ENCODE peak calls at places on chromosome 19, in four cellular contexts. One of them, this sample, is unnamed.

GRCh38 chr19:40305403-40305802 is 20.3 kb upstream of the AKT2 start:
- DNase-seq in SK-N-SH: peak; percentile 83
- DNase-seq in bronchial epithelial cell: peak; percentile 70
- DNase-seq in psoas muscle: peak; percentile 75
- DNase-seq in this sample: peak; percentile 57

GRCh38 chr19:315811-316210 is 24.6 kb upstream of the PLPP2 start:
- DNase-seq in psoas muscle: no peak
- DNase-seq in SK-N-SH: no peak
- DNase-seq in bronchial epithelial cell: no peak
- DNase-seq in this sample: no peak

GRCh38 chr19:1774999-1775772 is 21.9 kb downstream of the ONECUT3 start:
- DNase-seq in bronchial epithelial cell: no peak
- DNase-seq in SK-N-SH: peak; percentile 72
- DNase-seq in psoas muscle: no peak
- DNase-seq in this sample: no peak

GRCh38 chr19:19782783-19783182 is 38.8 kb downstream of the ZNF506 start:
- DNase-seq in SK-N-SH: no peak
- DNase-seq in psoas muscle: no peak
- DNase-seq in bronchial epithelial cell: no peak
- DNase-seq in this sample: no peak

GRCh38 chr19:2775556-2776430 is 7.3 kb downstream of the SGTA start:
- DNase-seq in bronchial epithelial cell: no peak
- DNase-seq in SK-N-SH: no peak
- DNase-seq in psoas muscle: peak; percentile 66
- DNase-seq in this sample: no peak

GRCh38 chr19:35136977-35137702 is 1.5 kb upstream of the FXYD1 start:
- DNase-seq in bronchial epithelial cell: no peak
- DNase-seq in psoas muscle: no peak
- DNase-seq in SK-N-SH: no peak
- DNase-seq in this sample: no peak

GRCh38 chr19:37519890-37520289 is 13.2 kb downstream of the ZNF793 start:
- DNase-seq in bronchial epithelial cell: peak; percentile 53
- DNase-seq in SK-N-SH: no peak
- DNase-seq in psoas muscle: no peak
- DNase-seq in this sample: peak; percentile 53

GRCh38 chr19:4455742-4456565 is 1.6 kb downstream of the UBXN6 start:
- DNase-seq in bronchial epithelial cell: peak; percentile 15
- DNase-seq in SK-N-SH: peak; percentile 49
- DNase-seq in psoas muscle: peak; percentile 74
- DNase-seq in this sample: no peak

GRCh38 chr19:45954132-45954531 is 19.5 kb downstream of the NOVA2 start:
- DNase-seq in psoas muscle: no peak
- DNase-seq in bronchial epithelial cell: no peak
- DNase-seq in SK-N-SH: peak; percentile 94
- DNase-seq in this sample: no peak

GRCh38 chr19:38785187-38785699 is 3.8 kb upstream of the LGALS7B start:
- DNase-seq in SK-N-SH: no peak
- DNase-seq in psoas muscle: no peak
- DNase-seq in bronchial epithelial cell: no peak
- DNase-seq in this sample: no peak

GRCh38 chr19:15072930-15073647 is 8.9 kb upstream of the OR1I1 start:
- DNase-seq in bronchial epithelial cell: peak; percentile 38
- DNase-seq in psoas muscle: no peak
- DNase-seq in SK-N-SH: no peak
- DNase-seq in this sample: peak; percentile 84

GRCh38 chr19:9945319-9945966 is 9.1 kb upstream of the OLFM2 start:
- DNase-seq in SK-N-SH: peak; percentile 78
- DNase-seq in psoas muscle: peak; percentile 89
- DNase-seq in bronchial epithelial cell: peak; percentile 81
- DNase-seq in this sample: no peak

GRCh38 chr19:19461671-19462622 is 53.4 kb downstream of the TSSK6 start:
- DNase-seq in bronchial epithelial cell: no peak
- DNase-seq in psoas muscle: peak; percentile 81
- DNase-seq in SK-N-SH: peak; percentile 94
- DNase-seq in this sample: no peak

GRCh38 chr19:10878253-10878652 is 6.9 kb downstream of the CARM1 start:
- DNase-seq in psoas muscle: no peak
- DNase-seq in bronchial epithelial cell: no peak
- DNase-seq in SK-N-SH: no peak
- DNase-seq in this sample: no peak

GRCh38 chr19:33124207-33125098 is 7.5 kb upstream of the WDR88 start:
- DNase-seq in SK-N-SH: peak; percentile 49
- DNase-seq in bronchial epithelial cell: no peak
- DNase-seq in psoas muscle: no peak
- DNase-seq in this sample: no peak

GRCh38 chr19:35257113-35257461 is 8.3 kb downstream of the LSR start:
- DNase-seq in bronchial epithelial cell: no peak
- DNase-seq in SK-N-SH: no peak
- DNase-seq in psoas muscle: no peak
- DNase-seq in this sample: no peak

GRCh38 chr19:29666634-29667389 is 1.6 kb downstream of the PLEKHF1 start:
- DNase-seq in bronchial epithelial cell: no peak
- DNase-seq in psoas muscle: peak; percentile 82
- DNase-seq in SK-N-SH: no peak
- DNase-seq in this sample: no peak

GRCh38 chr19:18408053-18408476 is 10.6 kb upstream of the LRRC25 start:
- DNase-seq in SK-N-SH: peak; percentile 62
- DNase-seq in bronchial epithelial cell: no peak
- DNase-seq in psoas muscle: no peak
- DNase-seq in this sample: no peak

GRCh38 chr19:33194884-33195710 is 967 bp downstream of the LRP3 start:
- DNase-seq in bronchial epithelial cell: no peak
- DNase-seq in psoas muscle: peak; percentile 56
- DNase-seq in SK-N-SH: peak; percentile 78
- DNase-seq in this sample: no peak

GRCh38 chr19:43078311-43078710 is 4.2 kb downstream of the PSG2 start:
- DNase-seq in bronchial epithelial cell: peak; percentile 89
- DNase-seq in SK-N-SH: no peak
- DNase-seq in psoas muscle: no peak
- DNase-seq in this sample: peak; percentile 23

GRCh38 chr19:16261584-16262370 is 62.8 kb upstream of the KLF2 start:
- DNase-seq in SK-N-SH: no peak
- DNase-seq in psoas muscle: no peak
- DNase-seq in bronchial epithelial cell: no peak
- DNase-seq in this sample: no peak

GRCh38 chr19:8615022-8615421 is 4.5 kb upstream of the ADAMTS10 start:
- DNase-seq in SK-N-SH: no peak
- DNase-seq in bronchial epithelial cell: no peak
- DNase-seq in psoas muscle: no peak
- DNase-seq in this sample: no peak

GRCh38 chr19:18297308-18297707 is 15.9 kb upstream of the JUND start:
- DNase-seq in SK-N-SH: no peak
- DNase-seq in psoas muscle: no peak
- DNase-seq in bronchial epithelial cell: no peak
- DNase-seq in this sample: no peak

GRCh38 chr19:1265611-1266115 is 3.5 kb upstream of the CIRBP start:
- DNase-seq in SK-N-SH: no peak
- DNase-seq in bronchial epithelial cell: no peak
- DNase-seq in psoas muscle: peak; percentile 89
- DNase-seq in this sample: no peak

GRCh38 chr19:18014197-18014596 is 6.2 kb downstream of the ARRDC2 start:
- DNase-seq in SK-N-SH: no peak
- DNase-seq in psoas muscle: no peak
- DNase-seq in bronchial epithelial cell: no peak
- DNase-seq in this sample: no peak

GRCh38 chr19:1252221-1252817 is 3.9 kb downstream of the MIDN start:
- DNase-seq in SK-N-SH: peak; percentile 55
- DNase-seq in bronchial epithelial cell: peak; percentile 90
- DNase-seq in psoas muscle: peak; percentile 95
- DNase-seq in this sample: no peak

GRCh38 chr19:32902448-32902847 is 32.9 kb upstream of the SLC7A9 start:
- DNase-seq in psoas muscle: no peak
- DNase-seq in bronchial epithelial cell: no peak
- DNase-seq in SK-N-SH: no peak
- DNase-seq in this sample: no peak

GRCh38 chr19:58361900-58362271 is 665 bp downstream of the ZNF497 start:
- DNase-seq in SK-N-SH: peak; percentile 83
- DNase-seq in bronchial epithelial cell: no peak
- DNase-seq in psoas muscle: peak; percentile 61
- DNase-seq in this sample: no peak

GRCh38 chr19:42269518-42270345 is 680 bp downstream of the CIC start:
- DNase-seq in psoas muscle: peak; percentile 25
- DNase-seq in bronchial epithelial cell: no peak
- DNase-seq in SK-N-SH: no peak
- DNase-seq in this sample: no peak

GRCh38 chr19:5693195-5694166 is 3.4 kb downstream of the RPL36 start:
- DNase-seq in bronchial epithelial cell: no peak
- DNase-seq in SK-N-SH: peak; percentile 31
- DNase-seq in psoas muscle: no peak
- DNase-seq in this sample: no peak

GRCh38 chr19:35716735-35716984 is 1.1 kb upstream of the KMT2B start:
- DNase-seq in SK-N-SH: no peak
- DNase-seq in bronchial epithelial cell: no peak
- DNase-seq in psoas muscle: no peak
- DNase-seq in this sample: no peak

GRCh38 chr19:1221141-1221903 is 15.7 kb downstream of the STK11 start:
- DNase-seq in SK-N-SH: peak; percentile 91
- DNase-seq in psoas muscle: peak; percentile 81
- DNase-seq in bronchial epithelial cell: no peak
- DNase-seq in this sample: no peak

GRCh38 chr19:48997972-48998371 is 4.3 kb downstream of the RUVBL2 start:
- DNase-seq in psoas muscle: peak; percentile 62
- DNase-seq in bronchial epithelial cell: peak; percentile 40
- DNase-seq in SK-N-SH: peak; percentile 69
- DNase-seq in this sample: no peak

GRCh38 chr19:35869327-35870123 is 1.2 kb downstream of the APLP1 start:
- DNase-seq in bronchial epithelial cell: peak; percentile 64
- DNase-seq in psoas muscle: peak; percentile 59
- DNase-seq in SK-N-SH: peak; percentile 89
- DNase-seq in this sample: peak; percentile 21

This sample was measured in keratinocyte.